ENCODE peak calls at places on chromosomes 3 and 15, in seven cellular contexts. M, H, J, B, N, S and V are unnamed samples. For H3K4me1, the result is how much of the 10 kb centered on the place peaks cover.

GRCh38 chr3:155321418-155321817 is 27.9 kb upstream of the STRIT1 start:
- DNase-seq in M (no peak), H (no peak), J (no peak), B (no peak), N (no peak), S (no peak), V (no peak)

GRCh38 chr3:119598410-119599098 is 869 bp downstream of the PLA1A start:
- DNase-seq in M (no peak), H (no peak), J (no peak), B (no peak), N (no peak), S (no peak), V (no peak)

GRCh38 chr3:197225579-197225978 is 72.8 kb downstream of the DLG1 start:
- DNase-seq in M (no peak), H (no peak), J (no peak), B (no peak), N (no peak), S (no peak), V (no peak)

GRCh38 chr3:136792931-136793330 is 26.0 kb upstream of the SLC35G2 start:
- DNase-seq in M (no peak), H (no peak), J (no peak), B (no peak), N (no peak), S (no peak), V (no peak)

GRCh38 chr3:187098925-187099512 is 40.3 kb downstream of the RPL39L start:
- DNase-seq in M (no peak), H (no peak), J (no peak), B (no peak), N (no peak), S (peak), V (no peak)

GRCh38 chr15:70478251-70478990 is 284.9 kb downstream of the UACA start:
- DNase-seq in M (no peak), H (no peak), J (no peak), B (no peak), N (no peak), S (no peak), V (peak)

GRCh38 chr3:193769437-193769836 is 176.4 kb downstream of the OPA1 start:
- DNase-seq in M (no peak), H (no peak), J (no peak), B (no peak), N (no peak), S (no peak), V (no peak)

GRCh38 chr3:42071720-42072582 is 19.2 kb upstream of the TRAK1 start:
- DNase-seq in M (no peak), H (peak), J (peak), B (peak), N (peak), S (peak), V (peak)

GRCh38 chr3:139534992-139535879 is 4.3 kb downstream of the RBP1 start:
- DNase-seq in M (no peak), H (peak), J (no peak), B (peak), N (peak), S (peak), V (no peak)

GRCh38 chr3:33474895-33475294 is 34.7 kb upstream of the UBP1 start:
- DNase-seq in M (no peak), H (no peak), J (no peak), B (no peak), N (no peak), S (no peak), V (no peak)

GRCh38 chr3:169072494-169072893 is 591.0 kb downstream of the MECOM start:
- DNase-seq in M (no peak), H (no peak), J (peak), B (no peak), N (no peak), S (no peak), V (no peak)

GRCh38 chr3:140216249-140216648 is 281.3 kb downstream of the CLSTN2 start:
- DNase-seq in M (no peak), H (no peak), J (peak), B (no peak), N (peak), S (no peak), V (peak)

GRCh38 chr15:93087825-93088199 is 1.2 kb downstream of the RGMA start:
- DNase-seq in M (peak), H (peak), J (peak), B (peak), N (peak), S (peak), V (peak)

GRCh38 chr3:16290007-16290826 is 25.2 kb downstream of the OXNAD1 start:
- DNase-seq in M (no peak), H (no peak), J (peak), B (peak), N (peak), S (peak), V (peak)

GRCh38 chr3:193240850-193241706 is at the start of gene PLAAT1:
- DNase-seq in M (peak), H (peak), J (peak), B (peak), N (peak), S (peak), V (no peak)

GRCh38 chr15:40825661-40826088 is 2.8 kb downstream of the PPP1R14D start:
- DNase-seq in M (no peak), H (no peak), J (peak), B (peak), N (peak), S (peak), V (no peak)

GRCh38 chr3:46960081-46960701 is 16.4 kb downstream of the CCDC12 start:
- DNase-seq in M (no peak), H (no peak), J (peak), B (peak), N (peak), S (peak), V (no peak)

GRCh38 chr3:77038928-77039605 is 832 bp upstream of the ROBO2 start:
- DNase-seq in M (no peak), H (peak), J (peak), B (peak), N (peak), S (peak), V (no peak)

GRCh38 chr15:89143503-89144162 is 55.4 kb downstream of the ABHD2 start:
- DNase-seq in M (no peak), H (no peak), J (peak), B (no peak), N (peak), S (no peak), V (no peak)

GRCh38 chr3:106588739-106589138 is 719.9 kb upstream of the CBLB start:
- DNase-seq in M (no peak), H (no peak), J (no peak), B (no peak), N (peak), S (no peak), V (no peak)

GRCh38 chr3:106582151-106582550 is 713.3 kb upstream of the CBLB start:
- DNase-seq in M (no peak), H (no peak), J (peak), B (no peak), N (no peak), S (no peak), V (no peak)

GRCh38 chr3:106590259-106590658 is 721.4 kb upstream of the CBLB start:
- DNase-seq in M (no peak), H (no peak), J (peak), B (no peak), N (no peak), S (no peak), V (no peak)

GRCh38 chr3:106589306-106589942 is 720.6 kb upstream of the CBLB start:
- DNase-seq in M (no peak), H (no peak), J (no peak), B (no peak), N (peak), S (no peak), V (no peak)

GRCh38 chr3:106587581-106587980 is 718.8 kb upstream of the CBLB start:
- DNase-seq in M (no peak), H (no peak), J (no peak), B (no peak), N (peak), S (no peak), V (no peak)
- H3K27ac ChIP-seq in M (no peak), H (no peak), J (no peak), B (no peak), N (no peak), S (no peak), V (no peak)

GRCh38 chr3:123404391-123404790 is 44.5 kb downstream of the ADCY5 start:
- DNase-seq in M (no peak), H (peak), J (no peak), B (no peak), N (no peak), S (no peak), V (no peak)
- H3K4me3 ChIP-seq in M (no peak), H (no peak), J (no peak), B (no peak), N (no peak), S (no peak), V (no peak)

GRCh38 chr3:58524326-58524888 is 12.6 kb downstream of the ACOX2 start:
- DNase-seq in M (no peak), H (no peak), J (no peak), B (no peak), N (no peak), S (no peak), V (no peak)
- H3K4me1 ChIP-seq in M (under half), H (under half), J (under half), B (under half), N (under half), S (under half), V (under half)

DNA sequence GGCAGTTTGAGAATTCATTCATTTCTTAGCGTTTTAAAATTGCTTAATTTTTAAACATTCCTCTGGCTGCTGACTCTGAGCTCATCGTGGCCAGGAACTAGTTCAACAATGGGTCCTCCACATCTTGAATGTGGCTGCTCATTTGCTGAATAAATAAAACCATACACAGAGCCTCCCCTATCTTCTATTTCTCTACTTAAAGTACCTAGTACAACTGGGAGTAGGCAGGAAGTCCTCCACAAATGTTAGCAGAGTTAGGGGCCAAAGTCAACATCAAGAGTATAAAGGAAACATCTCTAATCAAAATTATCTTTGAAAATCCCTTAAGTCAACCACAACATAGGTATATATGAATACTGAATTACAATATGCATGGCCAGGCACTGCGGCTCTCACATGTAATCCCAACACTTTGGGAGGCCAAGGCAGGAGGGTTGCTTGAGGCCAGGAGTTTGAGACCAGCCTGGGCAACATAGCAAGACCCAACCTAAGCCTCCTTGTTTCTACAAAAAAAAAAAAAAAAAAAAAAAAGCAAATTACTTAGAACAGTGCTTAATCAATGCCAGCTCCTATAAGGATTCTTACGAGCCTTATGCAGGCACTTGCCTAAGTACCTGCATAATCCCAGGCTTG is 57.5 kb upstream of the LMOD3 start:
- DNase-seq in M (no peak), H (no peak), J (no peak), B (no peak), N (no peak), S (no peak), V (no peak)
- H3K27ac ChIP-seq in M (peak), H (no peak), J (no peak), B (peak), N (peak), S (no peak), V (no peak)